ENCODE peak calls at places on chromosomes 6 and 20, in four cellular contexts. One of them, this sample, is unnamed.

GRCh38 chr6:152378154-152378553 is 259.0 kb downstream of the SYNE1 start:
- DNase-seq in AG04449: no peak
- DNase-seq in heart left ventricle: no peak
- DNase-seq in lower leg skin: no peak
- DNase-seq in this sample: no peak

GRCh38 chr6:89986650-89987074 is 92.4 kb downstream of the GJA10 start:
- DNase-seq in AG04449: peak
- DNase-seq in heart left ventricle: no peak
- DNase-seq in lower leg skin: no peak
- DNase-seq in this sample: no peak

GRCh38 chr6:158366363-158366762 is 54.1 kb downstream of the TULP4 start:
- DNase-seq in AG04449: no peak
- DNase-seq in heart left ventricle: no peak
- DNase-seq in lower leg skin: no peak
- DNase-seq in this sample: no peak

GRCh38 chr6:115712562-115712961 is 348.1 kb downstream of the FRK start:
- DNase-seq in AG04449: no peak
- DNase-seq in heart left ventricle: no peak
- DNase-seq in lower leg skin: no peak
- DNase-seq in this sample: no peak

GRCh38 chr6:147401779-147402178 is 106.7 kb upstream of the SAMD5 start:
- DNase-seq in AG04449: no peak
- DNase-seq in heart left ventricle: no peak
- DNase-seq in lower leg skin: no peak
- DNase-seq in this sample: no peak

GRCh38 chr6:14711056-14711703 is 534.7 kb upstream of the JARID2 start:
- DNase-seq in AG04449: no peak
- DNase-seq in heart left ventricle: peak
- DNase-seq in lower leg skin: no peak
- DNase-seq in this sample: no peak

GRCh38 chr6:4910060-4910746 is 93.6 kb downstream of the RPP40 start:
- DNase-seq in AG04449: no peak
- DNase-seq in heart left ventricle: no peak
- DNase-seq in lower leg skin: no peak
- DNase-seq in this sample: no peak

GRCh38 chr6:65199121-65199520 is 507.9 kb downstream of the EYS start:
- DNase-seq in AG04449: no peak
- DNase-seq in heart left ventricle: no peak
- DNase-seq in lower leg skin: no peak
- DNase-seq in this sample: no peak

GRCh38 chr20:37336369-37337207 is 9.4 kb upstream of the SRC start:
- DNase-seq in AG04449: no peak
- DNase-seq in heart left ventricle: peak
- DNase-seq in lower leg skin: peak
- DNase-seq in this sample: no peak

GRCh38 chr6:6466967-6467761 is 121.4 kb upstream of the LY86 start:
- DNase-seq in AG04449: no peak
- DNase-seq in heart left ventricle: no peak
- DNase-seq in lower leg skin: no peak
- DNase-seq in this sample: no peak

GRCh38 chr20:10636326-10636818 is 37.4 kb downstream of the JAG1 start:
- DNase-seq in AG04449: no peak
- DNase-seq in heart left ventricle: no peak
- DNase-seq in lower leg skin: no peak
- DNase-seq in this sample: no peak

GRCh38 chr6:121826156-121826810 is 390.8 kb downstream of the GJA1 start:
- DNase-seq in AG04449: peak
- DNase-seq in heart left ventricle: no peak
- DNase-seq in lower leg skin: no peak
- DNase-seq in this sample: no peak

GRCh38 chr20:5674176-5674660 is 76.0 kb upstream of the SHLD1 start:
- DNase-seq in AG04449: no peak
- DNase-seq in heart left ventricle: no peak
- DNase-seq in lower leg skin: no peak
- DNase-seq in this sample: no peak

GRCh38 chr20:24118781-24119175 is 130.2 kb upstream of the GGTLC1 start:
- DNase-seq in AG04449: no peak
- DNase-seq in heart left ventricle: no peak
- DNase-seq in lower leg skin: no peak
- DNase-seq in this sample: no peak

GRCh38 chr6:139369568-139370046 is 4.8 kb downstream of the CITED2 start:
- DNase-seq in AG04449: no peak
- DNase-seq in heart left ventricle: no peak
- DNase-seq in lower leg skin: no peak
- DNase-seq in this sample: no peak

GRCh38 chr6:100479180-100480035 is 14.7 kb upstream of the SIM1 start:
- DNase-seq in AG04449: no peak
- DNase-seq in heart left ventricle: no peak
- DNase-seq in lower leg skin: no peak
- DNase-seq in this sample: no peak

GRCh38 chr20:24470782-24471582 is 1.6 kb downstream of the SYNDIG1 start:
- DNase-seq in AG04449: no peak
- DNase-seq in heart left ventricle: no peak
- DNase-seq in lower leg skin: no peak
- DNase-seq in this sample: no peak

GRCh38 chr20:36861625-36861874 is 14.4 kb upstream of the TLDC2 start:
- DNase-seq in AG04449: no peak
- DNase-seq in heart left ventricle: peak
- DNase-seq in lower leg skin: no peak
- DNase-seq in this sample: no peak

GRCh38 chr6:34102696-34103095 is 43.2 kb downstream of the GRM4 start:
- DNase-seq in AG04449: no peak
- DNase-seq in heart left ventricle: no peak
- DNase-seq in lower leg skin: no peak
- DNase-seq in this sample: no peak

GRCh38 chr20:56964886-56965285 is 301.6 kb downstream of the BMP7 start:
- DNase-seq in AG04449: no peak
- DNase-seq in heart left ventricle: no peak
- DNase-seq in lower leg skin: no peak
- DNase-seq in this sample: no peak

GRCh38 chr6:139296927-139297326 is 5.1 kb upstream of the TXLNB start:
- DNase-seq in AG04449: no peak
- DNase-seq in heart left ventricle: no peak
- DNase-seq in lower leg skin: no peak
- DNase-seq in this sample: no peak

GRCh38 chr6:84773431-84774173 is 9.2 kb upstream of the TBX18 start:
- DNase-seq in AG04449: no peak
- DNase-seq in heart left ventricle: no peak
- DNase-seq in lower leg skin: peak
- DNase-seq in this sample: no peak

GRCh38 chr6:132133734-132134490 is 182.7 kb upstream of the CCN2 start:
- DNase-seq in AG04449: no peak
- DNase-seq in heart left ventricle: peak
- DNase-seq in lower leg skin: peak
- DNase-seq in this sample: no peak

GRCh38 chr6:125101656-125102055 is 51.9 kb upstream of the TPD52L1 start:
- DNase-seq in AG04449: no peak
- DNase-seq in heart left ventricle: no peak
- DNase-seq in lower leg skin: no peak
- DNase-seq in this sample: no peak

DNA sequence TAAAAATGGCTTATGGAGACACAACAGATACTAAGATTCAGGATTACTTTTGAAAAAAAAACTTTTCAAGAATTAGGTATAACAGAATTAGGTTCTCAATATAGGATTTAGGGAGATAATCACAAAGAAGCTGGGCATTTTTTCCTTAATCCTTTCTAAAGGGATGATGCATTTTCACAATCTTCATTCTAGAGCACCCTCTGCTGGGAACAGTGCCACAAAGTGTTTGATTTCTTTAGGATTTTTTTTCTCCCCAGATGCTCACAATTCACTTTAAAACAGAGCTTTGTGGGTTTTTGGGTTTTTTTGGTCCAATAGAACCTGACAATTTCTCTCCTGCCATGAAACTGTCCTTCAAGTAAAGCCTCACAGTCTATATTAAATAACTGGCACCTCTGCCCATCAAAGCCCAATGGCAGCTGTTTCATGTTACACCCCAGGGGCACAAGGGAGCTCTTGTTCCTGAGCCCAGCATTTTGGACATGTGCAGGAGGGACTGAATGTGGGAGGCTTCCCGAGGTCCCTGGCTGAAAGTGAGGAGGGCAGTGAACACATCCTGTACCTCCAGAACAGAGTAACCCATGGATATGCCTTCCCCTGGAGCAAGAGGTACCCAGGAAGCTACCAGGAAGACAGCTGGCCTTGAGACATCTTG is 39.7 kb downstream of the PREP start:
- DNase-seq in AG04449: no peak
- DNase-seq in heart left ventricle: no peak
- DNase-seq in lower leg skin: no peak
- DNase-seq in this sample: no peak
- TF ChIP-seq CTCF in AG04449: peak
- TF ChIP-seq CTCF in heart left ventricle: peak
- TF ChIP-seq CTCF in lower leg skin: no peak
- TF ChIP-seq CTCF in this sample: peak

GRCh38 chr6:22471746-22472145 is 97.6 kb upstream of the HDGFL1 start:
- DNase-seq in AG04449: no peak
- DNase-seq in heart left ventricle: no peak
- DNase-seq in lower leg skin: no peak
- DNase-seq in this sample: no peak

GRCh38 chr6:22467645-22468044 is 101.7 kb upstream of the HDGFL1 start:
- DNase-seq in AG04449: no peak
- DNase-seq in heart left ventricle: no peak
- DNase-seq in lower leg skin: no peak
- DNase-seq in this sample: no peak

GRCh38 chr6:22471369-22471690 is 98.0 kb upstream of the HDGFL1 start:
- DNase-seq in AG04449: no peak
- DNase-seq in heart left ventricle: no peak
- DNase-seq in lower leg skin: no peak
- DNase-seq in this sample: no peak

GRCh38 chr6:22468566-22468965 is 100.8 kb upstream of the HDGFL1 start:
- DNase-seq in AG04449: no peak
- DNase-seq in heart left ventricle: no peak
- DNase-seq in lower leg skin: no peak
- DNase-seq in this sample: no peak

DNA sequence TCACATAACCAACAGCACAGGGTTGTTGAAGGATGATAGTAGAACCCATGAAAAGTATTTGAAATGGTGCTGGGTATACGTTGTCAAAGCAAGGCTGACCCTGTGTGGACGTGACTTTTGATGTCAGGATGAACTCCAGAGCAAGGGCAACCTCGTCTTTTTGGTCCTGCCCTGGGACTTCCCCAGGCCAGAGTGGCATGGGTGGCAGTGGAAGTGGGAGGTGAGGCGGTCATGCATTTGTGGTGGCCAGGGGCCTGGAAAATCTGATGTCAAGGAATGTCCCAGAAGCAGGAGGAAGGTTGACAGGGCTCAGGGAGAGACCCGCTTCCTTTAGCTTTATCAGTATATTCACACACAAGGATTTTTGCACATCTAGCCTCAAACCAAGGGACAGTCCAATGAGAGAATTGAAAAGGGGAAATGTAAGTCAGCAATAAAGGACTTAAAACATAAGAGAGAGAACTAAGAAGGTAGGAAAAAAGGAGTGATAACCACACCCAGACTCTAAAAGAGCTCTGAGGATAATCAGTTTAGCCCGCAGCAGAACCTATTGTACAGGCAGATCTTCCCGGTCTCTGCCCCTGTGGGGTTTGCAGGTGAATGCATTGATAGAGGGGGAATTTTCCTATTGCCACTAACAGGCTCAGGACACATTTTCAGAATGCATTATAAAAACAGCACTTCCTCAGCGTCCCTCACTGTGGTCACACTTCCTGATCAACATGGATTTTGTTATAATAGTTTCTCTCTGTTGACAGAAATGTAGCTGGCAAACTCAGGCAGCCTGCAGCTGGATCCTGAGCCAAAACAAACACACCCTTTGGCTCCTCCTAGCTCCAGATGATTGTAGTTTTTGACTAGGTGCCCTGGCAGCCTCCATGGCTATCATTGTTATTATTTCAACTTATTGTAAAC is 98.7 kb upstream of the HDGFL1 start:
- DNase-seq in AG04449: no peak
- DNase-seq in heart left ventricle: peak
- DNase-seq in lower leg skin: peak
- DNase-seq in this sample: no peak
- TF ChIP-seq CTCF in AG04449: no peak
- TF ChIP-seq CTCF in heart left ventricle: peak
- TF ChIP-seq CTCF in lower leg skin: no peak
- TF ChIP-seq CTCF in this sample: peak

DNA sequence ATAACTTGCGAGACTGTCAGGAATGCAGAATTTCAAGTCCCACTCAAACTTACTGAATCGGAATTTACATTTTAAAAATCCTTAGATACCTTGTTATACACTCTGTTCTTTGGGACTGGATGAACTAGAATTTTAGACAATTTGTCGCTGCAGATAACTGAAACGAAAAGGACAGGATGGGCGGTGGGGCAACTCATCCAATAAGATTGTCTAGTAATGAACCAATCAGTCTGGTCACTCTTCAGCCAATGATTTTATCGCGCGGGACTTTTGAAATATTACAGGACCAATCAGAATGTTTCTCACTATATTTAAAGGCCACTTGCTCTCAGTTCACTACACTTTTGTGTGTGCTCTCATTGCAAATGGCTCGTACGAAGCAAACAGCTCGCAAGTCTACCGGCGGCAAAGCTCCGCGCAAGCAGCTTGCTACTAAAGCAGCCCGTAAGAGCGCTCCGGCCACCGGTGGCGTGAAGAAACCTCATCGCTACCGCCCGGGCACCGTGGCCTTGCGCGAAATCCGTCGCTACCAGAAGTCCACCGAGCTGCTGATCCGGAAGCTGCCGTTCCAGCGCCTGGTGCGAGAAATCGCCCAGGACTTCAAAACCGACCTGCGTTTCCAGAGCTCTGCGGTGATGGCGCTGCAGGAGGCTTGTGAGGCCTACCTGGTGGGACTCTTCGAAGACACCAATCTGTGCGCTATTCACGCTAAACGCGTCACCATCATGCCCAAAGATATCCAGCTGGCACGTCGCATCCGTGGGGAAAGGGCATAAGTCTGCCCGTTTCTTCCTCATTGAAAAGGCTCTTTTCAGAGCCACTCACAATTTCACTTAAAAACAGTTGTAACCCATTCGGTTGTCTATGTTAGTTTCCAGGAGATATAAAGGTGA is 41.9 kb upstream of the HFE start:
- DNase-seq in AG04449: no peak
- DNase-seq in heart left ventricle: peak
- DNase-seq in lower leg skin: peak
- DNase-seq in this sample: no peak
- TF ChIP-seq CTCF in AG04449: no peak
- TF ChIP-seq CTCF in heart left ventricle: no peak
- TF ChIP-seq CTCF in lower leg skin: no peak
- TF ChIP-seq CTCF in this sample: no peak

DNA sequence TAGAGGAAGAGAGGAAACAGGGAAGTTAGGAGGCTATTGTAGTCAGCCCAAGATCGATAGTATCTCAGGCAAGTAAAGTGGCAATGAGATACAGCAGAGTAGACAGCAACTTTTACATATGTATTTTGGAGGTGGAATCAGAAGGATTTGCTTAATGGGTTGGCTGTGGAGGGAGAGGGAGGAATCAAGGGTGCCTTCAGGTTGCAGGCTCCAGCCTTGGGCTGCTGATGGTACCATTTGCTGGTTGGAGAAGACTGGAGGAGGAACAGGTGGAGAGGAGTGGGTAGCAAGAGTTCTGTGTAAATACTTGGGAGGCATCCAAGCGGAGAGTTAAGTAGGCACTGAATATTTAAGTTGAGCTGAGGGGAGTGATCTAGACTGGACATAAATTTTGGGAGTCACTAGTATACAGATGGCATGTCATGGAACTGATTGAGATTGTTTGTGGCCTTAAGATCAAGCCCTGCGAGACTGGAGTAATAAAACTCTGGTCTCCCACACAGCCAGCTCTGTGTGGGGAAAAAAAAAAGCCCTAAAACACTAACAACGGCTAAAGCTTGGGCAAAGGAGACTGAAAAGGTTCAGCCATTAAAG is 5.3 kb downstream of the BICRAL start:
- DNase-seq in AG04449: no peak
- DNase-seq in heart left ventricle: no peak
- DNase-seq in lower leg skin: no peak
- DNase-seq in this sample: no peak
- TF ChIP-seq CTCF in AG04449: no peak
- TF ChIP-seq CTCF in heart left ventricle: no peak
- TF ChIP-seq CTCF in lower leg skin: no peak
- TF ChIP-seq CTCF in this sample: no peak

This sample was measured in type B pancreatic cell.